ENCODE peak calls at places on chromosome 15, in four cellular contexts. A, L, B and C are unnamed samples.

GRCh38 chr15:55823699-55824098 is 80.7 kb upstream of the PRTG start:
- DNase-seq in A (no peak), L (no peak), B (no peak), C (no peak)

GRCh38 chr15:87620393-87620792 is 636.1 kb downstream of the NTRK3 start:
- DNase-seq in A (no peak), L (no peak), B (no peak), C (no peak)

GRCh38 chr15:53564647-53565046 is 194.8 kb downstream of the WDR72 start:
- DNase-seq in A (no peak), L (no peak), B (no peak), C (no peak)

GRCh38 chr15:92650966-92651365 is 4.6 kb downstream of the FAM174B start:
- DNase-seq in A (no peak), L (no peak), B (no peak), C (no peak)

GRCh38 chr15:64634020-64634419 is 141.4 kb downstream of the RBPMS2 start:
- DNase-seq in A (peak; percentile 27), L (peak; percentile 96), B (no peak), C (no peak)

GRCh38 chr15:79172032-79172481 is 81.5 kb upstream of the RASGRF1 start:
- DNase-seq in A (peak; percentile 50), L (no peak), B (peak; percentile 61), C (peak; percentile 33)

GRCh38 chr15:52559022-52559421 is 9.8 kb downstream of the ARPP19 start:
- DNase-seq in A (no peak), L (no peak), B (no peak), C (no peak)

GRCh38 chr15:69414702-69415161 is 583 bp downstream of the KIF23 start:
- DNase-seq in A (peak; percentile 74), L (no peak), B (peak; percentile 59), C (peak; percentile 52)

GRCh38 chr15:48898083-48898482 is 20.1 kb downstream of the EID1 start:
- DNase-seq in A (no peak), L (no peak), B (no peak), C (no peak)

GRCh38 chr15:75884041-75884440 is 19.6 kb upstream of the FBXO22 start:
- DNase-seq in A (no peak), L (no peak), B (no peak), C (no peak)

GRCh38 chr15:61654918-61655317 is 405.3 kb downstream of the VPS13C start:
- DNase-seq in A (no peak), L (no peak), B (no peak), C (no peak)
- TF ChIP-seq NR2C2 in A (no peak), L (no peak), B (no peak), C (no peak)

GRCh38 chr15:38843736-38844590 is 279.3 kb upstream of the RASGRP1 start:
- DNase-seq in A (no peak), L (no peak), B (no peak), C (no peak)
- TF ChIP-seq MAX in A (no peak), L (no peak), B (no peak), C (no peak)

GRCh38 chr15:41564286-41564959 is 5.4 kb downstream of the TYRO3 start:
- DNase-seq in A (peak; percentile 78), L (no peak), B (peak; percentile 78), C (peak; percentile 75)
- TF ChIP-seq NR2C2 in A (no peak), L (no peak), B (no peak), C (no peak)

DNA sequence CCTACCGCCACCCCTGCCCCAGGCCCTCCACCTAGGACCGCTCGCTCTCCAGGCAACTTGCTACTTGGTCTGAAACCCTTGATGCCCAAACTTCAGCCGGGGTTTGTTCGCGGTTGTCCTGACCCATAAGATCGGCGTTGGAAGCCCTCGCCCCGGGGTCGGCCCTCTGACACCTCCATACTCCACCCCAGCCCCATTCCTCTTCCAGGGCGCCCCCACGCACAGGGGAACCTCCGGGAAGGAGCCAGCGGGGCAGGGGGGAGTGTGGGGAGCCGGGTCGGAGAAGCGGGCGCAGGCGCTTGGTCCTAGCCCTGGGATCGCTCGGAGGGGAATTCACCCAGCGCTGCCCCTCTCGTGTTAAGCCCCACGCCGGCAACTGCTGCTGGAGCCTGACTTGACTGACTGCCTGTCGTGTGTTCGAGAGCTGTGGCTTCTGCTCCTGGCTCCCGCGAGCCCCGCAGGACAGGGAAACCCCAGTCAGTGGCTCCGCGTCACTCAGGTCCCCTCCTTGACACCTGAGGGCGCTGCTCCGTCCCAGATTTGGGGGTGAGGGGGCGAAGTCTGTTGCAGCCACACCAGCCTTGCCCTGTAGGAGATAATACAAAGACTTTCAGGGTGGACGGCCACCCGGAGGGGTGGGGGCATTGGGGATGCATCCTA is 675 bp downstream of the RYR3 start:
- DNase-seq in A (no peak), L (no peak), B (no peak), C (peak; percentile 63)
- TF ChIP-seq MAX in A (no peak), L (no peak), B (no peak), C (no peak)

GRCh38 chr15:68369931-68370767 is 61.8 kb downstream of the ITGA11 start:
- DNase-seq in A (no peak), L (no peak), B (no peak), C (no peak)
- TF ChIP-seq NR2C2 in A (no peak), L (no peak), B (no peak), C (no peak)

DNA sequence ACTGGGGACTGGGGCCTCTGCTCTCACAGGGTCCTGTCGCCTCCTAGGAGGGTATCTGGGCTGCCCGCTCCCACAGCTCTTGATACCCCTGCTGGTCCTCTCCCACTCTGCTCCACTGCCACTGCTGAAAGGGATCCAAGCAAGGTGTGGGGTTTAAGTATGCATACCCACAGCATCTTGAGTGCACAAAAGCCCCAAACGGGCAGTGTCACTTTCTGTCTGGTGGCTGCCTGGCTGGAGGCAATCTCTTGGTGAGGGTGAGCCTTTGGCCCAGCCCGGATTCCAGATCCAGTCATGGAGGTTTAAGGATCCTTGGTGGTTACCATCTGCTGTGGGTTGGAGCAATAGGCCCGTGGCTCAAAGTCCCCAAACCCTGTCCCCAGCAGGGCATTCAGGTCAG is 4.6 kb upstream of the TJP1 start:
- DNase-seq in A (no peak), L (no peak), B (no peak), C (no peak)
- TF ChIP-seq MAX in A (no peak), L (no peak), B (no peak), C (no peak)

DNA sequence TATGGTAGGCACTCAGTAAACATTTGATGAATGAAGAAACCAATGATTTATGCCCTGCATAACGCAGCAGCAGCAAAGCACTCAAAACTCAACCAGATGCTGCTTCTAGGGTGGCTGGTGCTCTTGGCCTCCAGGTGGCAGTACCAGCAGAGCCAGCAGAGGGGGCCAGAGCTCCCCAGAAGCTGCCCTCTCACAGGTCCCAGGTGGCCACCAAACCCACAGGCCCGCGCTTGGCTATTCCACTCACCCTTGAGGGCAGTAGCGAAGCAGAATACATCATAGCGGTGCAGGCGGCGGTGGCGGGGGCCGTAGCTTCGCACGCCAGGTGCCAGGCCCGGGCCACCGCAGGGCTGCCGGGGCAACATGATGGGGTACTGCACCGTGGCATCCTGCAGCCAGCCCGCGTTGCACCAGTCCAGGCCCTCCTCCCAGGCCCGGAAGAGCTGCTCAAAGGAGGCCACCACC is 16.6 kb downstream of the HAPLN3 start:
- DNase-seq in A (peak; percentile 37), L (no peak), B (peak; percentile 83), C (peak; percentile 86)
- TF ChIP-seq NR2C2 in A (no peak), L (no peak), B (no peak), C (no peak)

GRCh38 chr15:63556736-63557135 is 40.5 kb upstream of the FBXL22 start:
- DNase-seq in A (no peak), L (no peak), B (no peak), C (no peak)

GRCh38 chr15:63556246-63556645 is 40.9 kb upstream of the FBXL22 start:
- DNase-seq in A (no peak), L (no peak), B (no peak), C (no peak)

GRCh38 chr15:63564093-63564492 is 33.1 kb upstream of the FBXL22 start:
- DNase-seq in A (no peak), L (no peak), B (no peak), C (no peak)

GRCh38 chr15:63559753-63560152 is 37.4 kb upstream of the FBXL22 start:
- DNase-seq in A (no peak), L (no peak), B (no peak), C (no peak)

GRCh38 chr15:63560741-63561448 is 36.3 kb upstream of the FBXL22 start:
- DNase-seq in A (no peak), L (no peak), B (no peak), C (no peak)
- TF ChIP-seq MAX in A (no peak), L (no peak), B (no peak), C (no peak)

GRCh38 chr15:97482521-97482920 is 478.0 kb upstream of the ARRDC4 start:
- DNase-seq in A (no peak), L (no peak), B (no peak), C (peak; percentile 45)

GRCh38 chr15:97483232-97483631 is 477.3 kb upstream of the ARRDC4 start:
- DNase-seq in A (no peak), L (no peak), B (no peak), C (no peak)

DNA sequence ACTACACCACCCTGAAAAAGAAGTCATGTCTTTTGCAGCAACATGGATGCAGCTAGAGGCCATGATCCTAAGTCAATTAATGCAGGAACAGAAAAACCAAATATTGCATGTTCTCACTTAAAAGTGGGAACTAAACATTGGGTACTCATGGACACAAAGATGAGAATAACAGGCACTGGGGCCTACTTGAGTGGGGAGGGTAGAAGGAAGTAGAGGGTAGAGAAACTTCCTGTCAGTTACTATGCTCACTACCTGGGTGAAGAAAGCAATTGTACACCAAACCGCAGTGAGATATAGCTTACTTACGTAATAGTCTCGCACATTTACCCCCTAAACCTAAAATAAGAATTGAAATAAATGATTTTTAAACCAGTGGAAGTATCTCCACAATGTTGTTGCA is 480.5 kb upstream of the ARRDC4 start:
- DNase-seq in A (no peak), L (no peak), B (no peak), C (no peak)
- TF ChIP-seq NR2C2 in A (no peak), L (no peak), B (no peak), C (no peak)